ENCODE peak calls at places on chromosomes 11 and 22, in six cellular contexts. One of them, this sample, is unnamed.

GRCh38 chr11:9142732-9143131 is 51.3 kb upstream of the SCUBE2 start:
- DNase-seq in amniotic stem cell: no peak
- DNase-seq in astrocyte: no peak
- DNase-seq in RCC 7860: no peak
- DNase-seq in T-helper 1 cell: no peak
- DNase-seq in left ventricle myocardium inferior: no peak
- DNase-seq in this sample: no peak

GRCh38 chr22:17370036-17370765 is 941 bp downstream of the CECR2 start:
- DNase-seq in amniotic stem cell: no peak
- DNase-seq in astrocyte: no peak
- DNase-seq in RCC 7860: no peak
- DNase-seq in T-helper 1 cell: no peak
- DNase-seq in left ventricle myocardium inferior: peak
- DNase-seq in this sample: no peak

GRCh38 chr11:33930317-33931021 is 38.6 kb upstream of the LMO2 start:
- DNase-seq in amniotic stem cell: no peak
- DNase-seq in astrocyte: peak
- DNase-seq in RCC 7860: no peak
- DNase-seq in T-helper 1 cell: no peak
- DNase-seq in left ventricle myocardium inferior: peak
- DNase-seq in this sample: peak

GRCh38 chr22:41687901-41688364 is 734 bp downstream of the SNU13 start:
- DNase-seq in amniotic stem cell: no peak
- DNase-seq in astrocyte: peak
- DNase-seq in RCC 7860: no peak
- DNase-seq in T-helper 1 cell: no peak
- DNase-seq in left ventricle myocardium inferior: no peak
- DNase-seq in this sample: no peak

GRCh38 chr11:8671242-8671641 is 11.2 kb downstream of the TRIM66 start:
- DNase-seq in amniotic stem cell: peak
- DNase-seq in astrocyte: peak
- DNase-seq in RCC 7860: peak
- DNase-seq in T-helper 1 cell: no peak
- DNase-seq in left ventricle myocardium inferior: peak
- DNase-seq in this sample: no peak

GRCh38 chr11:69465236-69466000 is 16.0 kb upstream of the LINC01488 start:
- DNase-seq in amniotic stem cell: no peak
- DNase-seq in astrocyte: no peak
- DNase-seq in RCC 7860: no peak
- DNase-seq in T-helper 1 cell: no peak
- DNase-seq in left ventricle myocardium inferior: peak
- DNase-seq in this sample: no peak

GRCh38 chr11:2584812-2585565 is 114.8 kb downstream of the KCNQ1OT1 start:
- DNase-seq in amniotic stem cell: no peak
- DNase-seq in astrocyte: no peak
- DNase-seq in RCC 7860: no peak
- DNase-seq in T-helper 1 cell: peak
- DNase-seq in left ventricle myocardium inferior: peak
- DNase-seq in this sample: no peak

GRCh38 chr11:21411114-21411513 is 741.7 kb downstream of the NELL1 start:
- DNase-seq in amniotic stem cell: no peak
- DNase-seq in astrocyte: no peak
- DNase-seq in RCC 7860: peak
- DNase-seq in T-helper 1 cell: no peak
- DNase-seq in left ventricle myocardium inferior: no peak
- DNase-seq in this sample: no peak

GRCh38 chr11:76209956-76210885 is 3.9 kb upstream of the WNT11 start:
- DNase-seq in amniotic stem cell: peak
- DNase-seq in astrocyte: peak
- DNase-seq in RCC 7860: no peak
- DNase-seq in T-helper 1 cell: no peak
- DNase-seq in left ventricle myocardium inferior: peak
- DNase-seq in this sample: no peak

GRCh38 chr11:74449369-74449931 is 17.9 kb downstream of the KCNE3 start:
- DNase-seq in amniotic stem cell: peak
- DNase-seq in astrocyte: peak
- DNase-seq in RCC 7860: peak
- DNase-seq in T-helper 1 cell: no peak
- DNase-seq in left ventricle myocardium inferior: no peak
- DNase-seq in this sample: peak